ENCODE peak calls at places on chromosome 17, in seven cellular contexts. D, U, F, E, J, B and V are unnamed samples. For H3K9me3, the result is how much of the 10 kb centered on the place peaks cover.

GRCh38 chr17:81508639-81509047 is 4.0 kb downstream of the ACTG1 start:
- DNase-seq in E (no peak), J (no peak), B (no peak), D (no peak), U (peak), F (no peak), V (no peak)

GRCh38 chr17:1505586-1505985 is 10.8 kb downstream of the INPP5K start:
- DNase-seq in B (no peak), U (no peak), D (no peak), F (no peak), J (no peak), E (no peak), V (no peak)

GRCh38 chr17:5537251-5537650 is 47.1 kb downstream of the NLRP1 start:
- DNase-seq in J (no peak), B (no peak), U (no peak), E (no peak), F (no peak), D (no peak), V (no peak)

GRCh38 chr17:50550661-50551432 is 3.9 kb downstream of the SPATA20 start:
- DNase-seq in D (peak), F (peak), U (peak), E (peak), B (peak), J (peak), V (peak)

GRCh38 chr17:74089869-74090464 is 113.5 kb upstream of the RPL38 start:
- DNase-seq in E (no peak), B (peak), J (peak), D (peak), U (no peak), F (peak), V (no peak)

GRCh38 chr17:4940625-4941021 is 555 bp downstream of the RNF167 start:
- DNase-seq in B (peak), U (no peak), F (no peak), J (no peak), E (no peak), D (no peak), V (no peak)

GRCh38 chr17:41705271-41705991 is 6.7 kb upstream of the GAST start:
- DNase-seq in U (no peak), D (peak), E (no peak), B (no peak), J (no peak), F (no peak), V (no peak)

GRCh38 chr17:33266611-33267010 is 26.5 kb downstream of the ASIC2 start:
- DNase-seq in U (no peak), D (no peak), B (no peak), F (no peak), E (no peak), J (no peak), V (no peak)

GRCh38 chr17:81329279-81329926 is 34.3 kb upstream of the SLC38A10 start:
- DNase-seq in J (peak), F (peak), E (peak), D (peak), B (peak), U (peak), V (peak)

GRCh38 chr17:72538921-72539352 is 418.1 kb downstream of the SOX9 start:
- DNase-seq in B (peak), E (peak), D (no peak), J (no peak), F (peak), U (no peak), V (no peak)

GRCh38 chr17:83203472-83204221 is 124.2 kb downstream of the METRNL start:
- DNase-seq in J (peak), E (peak), F (peak), D (peak), B (peak), U (peak), V (peak)
- H3K9me3 ChIP-seq in J (under half), E (under half), F (under half), D (under half), B (under half), U (under half), V (under half)

GRCh38 chr17:44362964-44363612 is 565 bp downstream of the FAM171A2 start:
- DNase-seq in F (no peak), D (peak), J (no peak), E (no peak), U (no peak), B (no peak), V (peak)

GRCh38 chr17:44362056-44362355 is 1.6 kb downstream of the FAM171A2 start:
- DNase-seq in F (no peak), E (no peak), J (no peak), B (no peak), U (no peak), D (peak), V (no peak)

GRCh38 chr17:44362479-44362963 is 1.1 kb downstream of the FAM171A2 start:
- DNase-seq in F (no peak), B (no peak), E (no peak), J (no peak), D (peak), U (no peak), V (peak)

GRCh38 chr17:44361292-44362055 is 2.2 kb downstream of the FAM171A2 start:
- DNase-seq in D (no peak), U (no peak), J (no peak), B (no peak), F (no peak), E (no peak), V (peak)

GRCh38 chr17:44363613-44364159 is at the start of gene FAM171A2:
- DNase-seq in B (peak), F (peak), J (no peak), E (peak), D (peak), U (peak), V (peak)
- TF ChIP-seq POLR2A in B (no peak), F (no peak), J (no peak), E (no peak), D (peak), U (no peak), V (no peak)

GRCh38 chr17:65246252-65246651 is 109.1 kb downstream of the RGS9 start:
- DNase-seq in U (no peak), E (no peak), D (no peak), B (no peak), F (no peak), J (no peak), V (no peak)
- H3K9me3 ChIP-seq in U (under half), E (under half), D (under half), B (under half), F (under half), J (under half), V (under half)

GRCh38 chr17:76103274-76104139 is at the start of gene EXOC7:
- DNase-seq in E (peak), D (peak), J (peak), F (peak), U (peak), B (peak), V (peak)
- TF ChIP-seq POLR2A in E (peak), D (peak), J (peak), F (no peak), U (peak), B (peak), V (peak)

GRCh38 chr17:70920416-70920815 is 751.1 kb downstream of the KCNJ2 start:
- DNase-seq in E (no peak), J (no peak), D (no peak), B (no peak), F (no peak), U (no peak), V (no peak)

GRCh38 chr17:70929226-70929625 is 759.9 kb downstream of the KCNJ2 start:
- DNase-seq in D (no peak), B (no peak), E (no peak), F (no peak), J (no peak), U (no peak), V (no peak)

GRCh38 chr17:70919241-70919640 is 749.9 kb downstream of the KCNJ2 start:
- DNase-seq in E (no peak), D (no peak), B (no peak), J (no peak), F (no peak), U (no peak), V (no peak)

GRCh38 chr17:70924776-70925175 is 755.4 kb downstream of the KCNJ2 start:
- DNase-seq in J (no peak), E (no peak), U (no peak), B (no peak), D (no peak), F (no peak), V (no peak)
- H3K9me3 ChIP-seq in J (under half), E (under half), U (under half), B (under half), D (under half), F (under half), V (under half)

GRCh38 chr17:61399131-61400057 is at the start of gene TBX2:
- DNase-seq in U (peak), B (peak), D (peak), E (peak), F (peak), J (no peak), V (peak)
- TF ChIP-seq POLR2A in U (peak), B (no peak), D (no peak), E (no peak), F (no peak), J (no peak), V (peak)